ENCODE peak calls at places on chromosomes 5 and 9, in five cellular contexts. S, T, Q, E and P are unnamed samples.

GRCh38 chr5:153969563-153969895 is 69.2 kb downstream of the FAM114A2 start:
- DNase-seq in E (no peak), S (no peak), Q (no peak), T (no peak), P (no peak)

GRCh38 chr5:140567871-140568270 is 3.2 kb downstream of the SLC35A4 start:
- DNase-seq in E (no peak), Q (no peak), S (no peak), T (no peak), P (no peak)

GRCh38 chr9:120911295-120911843 is 15.2 kb downstream of the TRAF1 start:
- DNase-seq in S (no peak), T (no peak), E (no peak), Q (no peak), P (no peak)

GRCh38 chr5:161895510-161895909 is 47.6 kb downstream of the GABRA1 start:
- DNase-seq in Q (no peak), S (no peak), T (no peak), E (no peak), P (no peak)

GRCh38 chr9:83932001-83932400 is 10.8 kb upstream of the KIF27 start:
- DNase-seq in E (peak; percentile 34), S (no peak), Q (no peak), T (no peak), P (no peak)

GRCh38 chr9:69215774-69216482 is 41.9 kb downstream of the TJP2 start:
- DNase-seq in E (no peak), T (no peak), Q (no peak), S (no peak), P (no peak)

GRCh38 chr5:140868721-140869554 is at the start of gene PCDHA11:
- DNase-seq in S (no peak), T (peak; percentile 40), E (peak; percentile 29), Q (peak; percentile 83), P (no peak)

GRCh38 chr9:89154651-89155336 is 23.8 kb downstream of the SHC3 start:
- DNase-seq in T (peak; percentile 70), E (peak; percentile 92), Q (no peak), S (peak; percentile 87), P (no peak)

GRCh38 chr5:167802755-167803431 is 488.6 kb upstream of the WWC1 start:
- DNase-seq in E (peak; percentile 94), Q (no peak), S (no peak), T (no peak), P (no peak)

GRCh38 chr5:111628901-111629300 is 116.6 kb upstream of the STARD4 start:
- DNase-seq in T (no peak), Q (no peak), E (no peak), S (no peak), P (no peak)

GRCh38 chr9:121735065-121735791 is 83.8 kb downstream of the DAB2IP start:
- DNase-seq in E (peak; percentile 52), T (peak; percentile 64), Q (peak; percentile 83), S (peak; percentile 73), P (no peak)

GRCh38 chr9:85172001-85172978 is 502.8 kb downstream of the NTRK2 start:
- DNase-seq in S (no peak), Q (no peak), T (peak; percentile 77), E (peak; percentile 84), P (no peak)

GRCh38 chr5:142053434-142054253 is 40.8 kb upstream of the GNPDA1 start:
- DNase-seq in T (no peak), S (no peak), Q (no peak), E (peak; percentile 49), P (no peak)

GRCh38 chr9:71637433-71637832 is 130.9 kb downstream of the CEMIP2 start:
- DNase-seq in S (no peak), E (no peak), Q (no peak), T (no peak), P (no peak)

GRCh38 chr5:103910002-103910401 is 347.4 kb upstream of the NUDT12 start:
- DNase-seq in S (no peak), E (no peak), Q (no peak), T (no peak), P (no peak)

GRCh38 chr9:114172981-114173833 is 17.9 kb downstream of the COL27A1 start:
- DNase-seq in T (peak; percentile 49), E (peak; percentile 69), S (no peak), Q (no peak), P (no peak)

GRCh38 chr5:106205916-106206571 is 1464.7 kb downstream of the EFNA5 start:
- DNase-seq in S (no peak), Q (no peak), T (no peak), E (no peak), P (no peak)

GRCh38 chr5:177557041-177557647 is 2.8 kb upstream of the FAM193B start:
- DNase-seq in Q (peak; percentile 94), E (peak; percentile 64), S (no peak), T (no peak), P (no peak)

GRCh38 chr5:64972591-64972990 is 203.9 kb downstream of the CWC27 start:
- DNase-seq in Q (no peak), S (no peak), E (peak; percentile 26), T (no peak), P (no peak)

GRCh38 chr9:128470560-128470959 is 14.8 kb downstream of the ODF2 start:
- DNase-seq in S (peak; percentile 40), E (no peak), Q (no peak), T (no peak), P (no peak)

GRCh38 chr9:133035669-133036068 is 4.9 kb downstream of the GTF3C5 start:
- DNase-seq in E (peak; percentile 44), Q (no peak), T (no peak), S (no peak), P (no peak)

GRCh38 chr5:139700711-139701693 is 52.9 kb downstream of the CXXC5 start:
- DNase-seq in T (no peak), E (no peak), S (no peak), Q (peak; percentile 70), P (no peak)

GRCh38 chr9:127123239-127123935 is 952 bp upstream of the ANGPTL2 start:
- DNase-seq in Q (no peak), T (no peak), E (no peak), S (no peak), P (no peak)

GRCh38 chr9:112894031-112894430 is 3.4 kb upstream of the SLC46A2 start:
- DNase-seq in Q (no peak), S (no peak), T (peak; percentile 38), E (peak; percentile 85), P (no peak)

GRCh38 chr9:19375536-19375935 is 4.5 kb downstream of the RPS6 start:
- DNase-seq in T (no peak), E (peak; percentile 17), S (no peak), Q (no peak), P (no peak)

GRCh38 chr5:151257731-151258715 is 5.0 kb downstream of the GM2A start:
- DNase-seq in Q (no peak), S (no peak), E (peak; percentile 99), T (peak; percentile 95), P (no peak)

GRCh38 chr9:119375892-119376291 is 6.7 kb upstream of the BRINP1 start:
- DNase-seq in Q (peak; percentile 32), T (peak; percentile 26), E (peak; percentile 3), S (no peak), P (peak; percentile 28)

GRCh38 chr5:18975624-18976023 is 1012.4 kb downstream of the CDH18 start:
- DNase-seq in S (peak; percentile 23), Q (no peak), E (no peak), T (no peak), P (no peak)

GRCh38 chr5:151196556-151197290 is 27.2 kb downstream of the CCDC69 start:
- DNase-seq in S (no peak), Q (no peak), T (no peak), E (no peak), P (no peak)

GRCh38 chr9:96858018-96858573 is 3.8 kb upstream of the ZNF782 start:
- DNase-seq in T (peak; percentile 78), E (peak; percentile 60), Q (no peak), S (no peak), P (no peak)

GRCh38 chr5:134176523-134177196 is at the start of gene SKP1:
- DNase-seq in S (peak; percentile 37), E (peak; percentile 54), Q (peak; percentile 69), T (peak; percentile 92), P (peak; percentile 34)

GRCh38 chr9:15622596-15622995 is 69.8 kb downstream of the CCDC171 start:
- DNase-seq in Q (no peak), S (peak; percentile 18), T (no peak), E (peak; percentile 33), P (no peak)

GRCh38 chr5:149228610-149229297 is 42.9 kb upstream of the AFAP1L1 start:
- DNase-seq in T (peak; percentile 90), E (peak; percentile 81), Q (peak; percentile 68), S (peak; percentile 75), P (peak; percentile 40)

GRCh38 chr5:40043916-40044315 is 619.1 kb upstream of the DAB2 start:
- DNase-seq in Q (no peak), S (no peak), E (peak; percentile 18), T (no peak), P (no peak)

GRCh38 chr9:110321055-110321454 is 16.6 kb downstream of the TXNDC8 start:
- DNase-seq in Q (no peak), T (no peak), S (no peak), E (no peak), P (no peak)

GRCh38 chr5:98771389-98772109 is 1.9 kb upstream of the RGMB start:
- DNase-seq in Q (peak; percentile 67), T (peak; percentile 85), S (peak; percentile 92), E (peak; percentile 87), P (peak; percentile 49)